ENCODE peak calls at places on chromosomes 7 and 10, in seven cellular contexts. H is bronchial epithelial cell; Q is stimulated activated CD4-positive, alpha-beta T cell treated with anti-CD3 and anti-CD28 coated beads, Interleukin-2, amount 100 ng/mL, for 24 hours; T is fibroblast of the aortic adventitia; U is NCI-H748 treated with DMSO at 0.1 percent for 48 hours; F is activated CD8-positive, alpha-beta memory T cell treated with anti-CD3 and anti-CD28 coated beads for 48 hours; S is hepatocyte. R is an unnamed sample.

GRCh38 chr7:13742126-13742525 is 247.3 kb downstream of the ETV1 start:
- DNase-seq in H (no peak), Q (no peak), T (peak), U (no peak), F (no peak), S (peak), R (peak)

GRCh38 chr10:62735464-62736188 is 68.9 kb upstream of the ADO start:
- DNase-seq in H (peak), Q (peak), T (peak), U (no peak), F (no peak), S (no peak), R (no peak)

GRCh38 chr7:42144253-42145002 is 92.6 kb downstream of the GLI3 start:
- DNase-seq in H (no peak), Q (no peak), T (peak), U (no peak), F (no peak), S (no peak), R (no peak)

GRCh38 chr10:77416327-77417135 is 221.1 kb downstream of the KCNMA1 start:
- DNase-seq in H (peak), Q (no peak), T (peak), U (no peak), F (no peak), S (no peak), R (no peak)

GRCh38 chr7:54541941-54542618 is at the start of gene VSTM2A:
- DNase-seq in H (no peak), Q (no peak), T (no peak), U (peak), F (no peak), S (peak), R (no peak)

GRCh38 chr10:11721813-11722212 is 20.4 kb upstream of the ECHDC3 start:
- DNase-seq in H (no peak), Q (no peak), T (no peak), U (no peak), F (no peak), S (no peak), R (no peak)

GRCh38 chr7:132656846-132657776 is 80.8 kb upstream of the PLXNA4 start:
- DNase-seq in H (peak), Q (no peak), T (peak), U (no peak), F (no peak), S (no peak), R (no peak)

GRCh38 chr10:132105302-132105995 is 39.7 kb downstream of the JAKMIP3 start:
- DNase-seq in H (no peak), Q (no peak), T (no peak), U (no peak), F (no peak), S (no peak), R (no peak)

GRCh38 chr10:71342850-71343773 is 24.1 kb downstream of the SLC29A3 start:
- DNase-seq in H (no peak), Q (no peak), T (peak), U (no peak), F (no peak), S (peak), R (no peak)

GRCh38 chr10:96112531-96112930 is 17.6 kb upstream of the ZNF518A start:
- DNase-seq in H (no peak), Q (no peak), T (peak), U (no peak), F (no peak), S (no peak), R (no peak)

GRCh38 chr10:11793762-11794479 is 29.2 kb upstream of the PROSER2 start:
- DNase-seq in H (peak), Q (no peak), T (peak), U (no peak), F (no peak), S (peak), R (no peak)

GRCh38 chr7:45072131-45073030 is 16.4 kb downstream of the NACAD start:
- DNase-seq in H (no peak), Q (no peak), T (no peak), U (no peak), F (no peak), S (no peak), R (no peak)

GRCh38 chr10:121526801-121527221 is 71.4 kb downstream of the FGFR2 start:
- DNase-seq in H (no peak), Q (no peak), T (no peak), U (no peak), F (no peak), S (no peak), R (no peak)

GRCh38 chr7:27655184-27655583 is 7.5 kb downstream of the HIBADH start:
- DNase-seq in H (no peak), Q (no peak), T (no peak), U (no peak), F (no peak), S (no peak), R (no peak)

GRCh38 chr10:121952226-121952625 is 22.8 kb downstream of the NSMCE4A start:
- DNase-seq in H (no peak), Q (no peak), T (peak), U (no peak), F (no peak), S (no peak), R (no peak)

GRCh38 chr10:110401401-110402076 is 96.2 kb upstream of the DUSP5 start:
- DNase-seq in H (no peak), Q (no peak), T (no peak), U (no peak), F (no peak), S (no peak), R (no peak)

GRCh38 chr10:98361131-98361633 is 53.8 kb downstream of the PYROXD2 start:
- DNase-seq in H (peak), Q (peak), T (peak), U (no peak), F (no peak), S (peak), R (peak)

GRCh38 chr7:84331665-84332064 is 137.1 kb upstream of the SEMA3A start:
- DNase-seq in H (no peak), Q (no peak), T (peak), U (no peak), F (no peak), S (no peak), R (no peak)

GRCh38 chr7:20241491-20242261 is 24.5 kb upstream of the MACC1 start:
- DNase-seq in H (peak), Q (no peak), T (peak), U (peak), F (no peak), S (no peak), R (no peak)

GRCh38 chr10:79981673-79982485 is 33.0 kb upstream of the SFTPD start:
- DNase-seq in H (peak), Q (no peak), T (peak), U (peak), F (peak), S (peak), R (peak)

GRCh38 chr7:157140118-157140905 is 1.6 kb downstream of the UBE3C start:
- DNase-seq in H (no peak), Q (no peak), T (no peak), U (no peak), F (no peak), S (no peak), R (no peak)

GRCh38 chr10:124990671-124991625 is 49.0 kb downstream of the ZRANB1 start:
- DNase-seq in H (no peak), Q (peak), T (no peak), U (no peak), F (no peak), S (no peak), R (no peak)

GRCh38 chr7:150962743-150963399 is 15.2 kb downstream of the KCNH2 start:
- DNase-seq in H (peak), Q (peak), T (peak), U (no peak), F (no peak), S (peak), R (no peak)

GRCh38 chr10:112716924-112717348 is 233.1 kb upstream of the TCF7L2 start:
- DNase-seq in H (peak), Q (no peak), T (peak), U (no peak), F (no peak), S (peak), R (no peak)

GRCh38 chr10:34190594-34190993 is 624.5 kb downstream of the PARD3 start:
- DNase-seq in H (no peak), Q (no peak), T (no peak), U (no peak), F (no peak), S (no peak), R (no peak)

GRCh38 chr10:46520941-46521340 is 35.5 kb downstream of the GPRIN2 start:
- DNase-seq in H (peak), Q (no peak), T (peak), U (no peak), F (no peak), S (no peak), R (peak)

GRCh38 chr10:80771902-80772555 is 234.3 kb downstream of the SH2D4B start:
- DNase-seq in H (no peak), Q (no peak), T (no peak), U (no peak), F (no peak), S (no peak), R (no peak)

GRCh38 chr10:12839941-12840611 is 161.4 kb downstream of the CCDC3 start:
- DNase-seq in H (no peak), Q (no peak), T (peak), U (no peak), F (no peak), S (no peak), R (no peak)